ENCODE peak calls at places on chromosomes 11 and 22, in four cellular contexts. M is GM12878, D is HepG2, L is H1. C is an unnamed sample.

GRCh38 chr11:124897681-124898680 is at the start of gene ROBO4:
- DNase-seq in M (no peak), D (peak; percentile 22), L (peak; percentile 37), C (no peak)

GRCh38 chr22:29330753-29331152 is 15.3 kb upstream of the RASL10A start:
- DNase-seq in M (no peak), D (no peak), L (no peak), C (no peak)

GRCh38 chr11:95507794-95508193 is 276.8 kb upstream of the SESN3 start:
- DNase-seq in M (no peak), D (no peak), L (no peak), C (peak; percentile 20)

GRCh38 chr22:45335854-45336492 is 26.2 kb downstream of the FAM118A start:
- DNase-seq in M (no peak), D (no peak), L (no peak), C (no peak)

GRCh38 chr11:126167476-126167875 is 44.0 kb downstream of the RPUSD4 start:
- DNase-seq in M (no peak), D (no peak), L (no peak), C (no peak)

GRCh38 chr11:10742460-10743208 is 8.4 kb upstream of the CTR9 start:
- DNase-seq in M (no peak), D (no peak), L (no peak), C (peak; percentile 74)

GRCh38 chr11:73784734-73785133 is 2.9 kb upstream of the MRPL48 start:
- DNase-seq in M (no peak), D (no peak), L (no peak), C (no peak)

GRCh38 chr11:17479284-17480214 is 2.9 kb upstream of the ABCC8 start:
- DNase-seq in M (no peak), D (no peak), L (peak; percentile 93), C (peak; percentile 57)

GRCh38 chr11:65454311-65454695 is 31.7 kb downstream of the NEAT1 start:
- DNase-seq in M (no peak), D (no peak), L (no peak), C (no peak)

GRCh38 chr11:13338437-13339069 is 61.0 kb downstream of the BMAL1 start:
- DNase-seq in M (no peak), D (no peak), L (no peak), C (peak; percentile 13)

GRCh38 chr11:59706518-59707285 is 6.9 kb downstream of the OR10V1 start:
- DNase-seq in M (no peak), D (no peak), L (no peak), C (peak; percentile 91)

GRCh38 chr11:125245299-125245698 is 80.7 kb downstream of the PKNOX2 start:
- DNase-seq in M (no peak), D (no peak), L (no peak), C (no peak)

GRCh38 chr11:20497124-20497792 is 102.2 kb upstream of the SLC6A5 start:
- DNase-seq in M (no peak), D (no peak), L (no peak), C (no peak)

GRCh38 chr11:131195801-131196517 is 174.5 kb upstream of the NTM start:
- DNase-seq in M (no peak), D (no peak), L (no peak), C (no peak)

GRCh38 chr11:124541204-124541603 is 2.2 kb downstream of the OR8B12 start:
- DNase-seq in M (no peak), D (no peak), L (no peak), C (no peak)

GRCh38 chr11:47333886-47334443 is 18.5 kb downstream of the MYBPC3 start:
- DNase-seq in M (no peak), D (no peak), L (no peak), C (no peak)

GRCh38 chr11:123434262-123434661 is 4.2 kb downstream of the GRAMD1B start:
- DNase-seq in M (no peak), D (no peak), L (no peak), C (peak; percentile 44)

GRCh38 chr11:1371836-1372465 is 17.8 kb upstream of the BRSK2 start:
- DNase-seq in M (no peak), D (no peak), L (no peak), C (no peak)

GRCh38 chr11:8384199-8384821 is 120.6 kb upstream of the LMO1 start:
- DNase-seq in M (no peak), D (no peak), L (no peak), C (peak; percentile 25)

GRCh38 chr22:27317156-27317555 is 484.4 kb downstream of the MN1 start:
- DNase-seq in M (no peak), D (no peak), L (no peak), C (no peak)

GRCh38 chr11:113345978-113346377 is 31.6 kb downstream of the TTC12 start:
- DNase-seq in M (no peak), D (no peak), L (no peak), C (no peak)

GRCh38 chr11:6619021-6619745 is at the start of gene TPP1:
- DNase-seq in M (peak; percentile 93), D (peak; percentile 91), L (peak; percentile 91), C (peak; percentile 93)

GRCh38 chr11:61879152-61879551 is 12.2 kb downstream of the FADS3 start:
- DNase-seq in M (no peak), D (no peak), L (no peak), C (no peak)

GRCh38 chr22:43945632-43946390 is 9.4 kb upstream of the SAMM50 start:
- DNase-seq in M (no peak), D (peak; percentile 60), L (peak; percentile 83), C (peak; percentile 71)

GRCh38 chr11:57527056-57527631 is 3.4 kb downstream of the TIMM10 start:
- DNase-seq in M (no peak), D (peak; percentile 64), L (peak; percentile 93), C (peak; percentile 52)

GRCh38 chr11:18775492-18776292 is 15.9 kb downstream of the PTPN5 start:
- DNase-seq in M (no peak), D (peak; percentile 46), L (peak; percentile 92), C (peak; percentile 71)

GRCh38 chr22:34055525-34056200 is 135.4 kb upstream of the LARGE1 start:
- DNase-seq in M (no peak), D (peak; percentile 62), L (peak; percentile 87), C (peak; percentile 48)

GRCh38 chr11:17846852-17847453 is 112.4 kb downstream of the KCNC1 start:
- DNase-seq in M (no peak), D (no peak), L (no peak), C (peak; percentile 17)

DNA sequence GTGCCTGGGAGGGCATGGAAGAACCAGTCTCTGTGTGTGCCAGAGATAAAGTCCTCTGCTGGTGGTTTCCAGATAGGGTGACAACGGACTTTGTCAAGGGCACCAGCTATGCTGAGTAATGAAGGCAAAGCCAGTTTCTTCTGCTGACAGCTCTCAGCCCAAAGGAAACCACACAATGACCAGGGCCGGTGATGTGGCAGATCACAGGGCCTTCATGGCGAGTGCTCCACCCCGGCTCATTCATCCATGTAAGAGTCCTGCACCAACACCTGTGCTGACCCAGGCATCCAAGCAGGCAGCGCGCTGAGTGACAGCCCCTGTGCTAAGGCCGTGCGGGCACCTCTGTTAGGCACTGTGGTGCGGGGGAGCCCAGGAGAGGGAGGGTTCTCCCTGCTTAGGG is 33.9 kb downstream of the TP53I11 start:
- DNase-seq in M (peak; percentile 25), D (no peak), L (no peak), C (no peak)
- H3K27ac ChIP-seq in M (no peak overlapping the region), D (no peak overlapping the region), L (no peak overlapping the region), C (no peak overlapping the region)

DNA sequence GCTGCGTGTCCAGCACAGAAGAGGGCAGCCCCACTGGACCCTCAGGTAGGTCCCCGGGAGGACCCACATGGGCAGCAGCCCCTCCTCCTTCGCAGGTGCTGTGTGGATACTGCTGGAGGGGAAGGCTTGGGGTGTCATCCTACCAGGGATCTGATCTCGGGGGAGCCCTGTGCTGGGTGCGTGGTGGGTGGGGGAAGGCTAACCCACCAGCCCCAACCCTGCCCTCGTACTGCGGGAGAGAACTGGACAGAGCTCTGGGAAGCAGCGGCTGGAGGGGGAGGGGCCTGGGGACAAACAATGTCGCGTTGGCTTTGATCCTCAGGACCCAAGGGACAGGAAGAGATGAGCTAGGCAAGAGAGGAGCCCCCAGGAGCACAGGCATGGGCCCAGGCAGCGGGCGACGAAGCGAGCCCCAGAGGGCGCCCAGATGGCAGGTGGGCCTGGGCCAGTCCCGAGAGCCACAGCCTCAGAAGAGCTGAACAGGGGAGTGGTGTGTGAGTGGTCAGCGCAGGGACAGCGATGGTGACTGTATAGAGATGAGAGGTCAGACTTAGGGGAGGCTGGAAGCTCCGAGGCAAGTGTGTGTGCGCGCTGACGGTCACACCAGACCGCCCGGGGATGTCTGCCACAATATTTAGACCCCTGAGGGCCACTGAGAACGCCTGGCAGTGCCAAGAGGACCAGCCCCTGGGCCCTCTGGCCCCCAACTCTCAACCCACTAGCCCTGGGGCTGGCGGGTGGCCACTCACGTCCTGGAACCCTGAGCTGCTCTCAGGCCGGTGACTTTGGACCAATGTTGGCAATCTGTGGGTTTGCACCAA is 1.4 kb upstream of the PIM3 start:
- DNase-seq in M (no peak), D (peak; percentile 85), L (no peak), C (peak; percentile 15)
- TF ChIP-seq HDAC2 in M (no peak), D (peak; percentile 51), L (no peak), C (no peak)

GRCh38 chr22:36955691-36956090 is 42.3 kb downstream of the CSF2RB start:
- DNase-seq in M (no peak), D (no peak), L (no peak), C (no peak)
- TF ChIP-seq GABPA in M (no peak), D (no peak), L (no peak), C (no peak)

GRCh38 chr22:19761022-19761499 is 483 bp downstream of the TBX1 start:
- DNase-seq in M (no peak), D (no peak), L (no peak), C (no peak)

GRCh38 chr22:19759994-19760651 is 455 bp upstream of the TBX1 start:
- DNase-seq in M (no peak), D (no peak), L (no peak), C (no peak)

GRCh38 chr22:19761500-19762314 is 1.1 kb downstream of the TBX1 start:
- DNase-seq in M (no peak), D (peak; percentile 35), L (no peak), C (peak; percentile 67)

GRCh38 chr22:19759459-19759993 is 1.1 kb upstream of the TBX1 start:
- DNase-seq in M (no peak), D (no peak), L (no peak), C (no peak)

DNA sequence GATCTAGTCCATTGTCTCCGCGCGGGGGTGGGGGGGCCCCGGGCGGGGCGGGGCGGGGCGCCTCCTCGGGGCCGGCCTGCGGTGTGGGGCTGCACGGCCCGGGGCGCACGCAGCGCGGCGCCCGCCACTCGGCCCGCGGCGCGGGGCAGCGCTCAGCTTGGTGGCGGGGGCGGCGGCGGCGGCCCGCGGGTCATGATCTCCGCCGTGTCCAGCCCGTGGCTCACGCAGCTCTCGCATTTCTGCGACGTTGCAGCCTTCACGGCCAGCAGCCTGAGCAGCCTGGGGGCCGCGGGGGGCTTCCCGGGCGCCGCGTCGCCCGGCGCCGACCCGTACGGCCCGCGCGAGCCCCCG is at the start of gene TBX1:
- DNase-seq in M (no peak), D (no peak), L (no peak), C (peak; percentile 65)
- H3K27ac ChIP-seq in M (no peak within 1 kb of the TSS), D (no peak within 1 kb of the TSS), L (no peak within 1 kb of the TSS), C (peak within 1 kb of the TSS; percentile 16)